ENCODE peak calls at places on chromosome 15, in four cellular contexts. One of them, this sample, is unnamed.

GRCh38 chr15:23642413-23643044 is 5.1 kb downstream of the MAGEL2 start:
- DNase-seq in HTR-8/SVneo: peak; percentile 3
- DNase-seq in chondrocyte: no peak
- DNase-seq in stimulated activated CD8-positive, alpha-beta memory T cell treated with anti-CD3 and anti-CD28 coated beads, Interleukin-7, amount 100 ng/mL, for 1 hour: no peak
- DNase-seq in this sample: peak; percentile 53

GRCh38 chr15:35293353-35294130 is 208.4 kb upstream of the NANOGP8 start:
- DNase-seq in stimulated activated CD8-positive, alpha-beta memory T cell treated with anti-CD3 and anti-CD28 coated beads, Interleukin-7, amount 100 ng/mL, for 1 hour: no peak
- DNase-seq in chondrocyte: no peak
- DNase-seq in HTR-8/SVneo: peak; percentile 73
- DNase-seq in this sample: no peak

GRCh38 chr15:55853134-55853533 is 110.2 kb upstream of the PRTG start:
- DNase-seq in chondrocyte: no peak
- DNase-seq in HTR-8/SVneo: no peak
- DNase-seq in stimulated activated CD8-positive, alpha-beta memory T cell treated with anti-CD3 and anti-CD28 coated beads, Interleukin-7, amount 100 ng/mL, for 1 hour: no peak
- DNase-seq in this sample: no peak

GRCh38 chr15:75025548-75026260 is 2.3 kb downstream of the PPCDC start:
- DNase-seq in HTR-8/SVneo: no peak
- DNase-seq in stimulated activated CD8-positive, alpha-beta memory T cell treated with anti-CD3 and anti-CD28 coated beads, Interleukin-7, amount 100 ng/mL, for 1 hour: no peak
- DNase-seq in chondrocyte: no peak
- DNase-seq in this sample: no peak

GRCh38 chr15:84731774-84732173 is 15.8 kb upstream of the SEC11A start:
- DNase-seq in HTR-8/SVneo: no peak
- DNase-seq in stimulated activated CD8-positive, alpha-beta memory T cell treated with anti-CD3 and anti-CD28 coated beads, Interleukin-7, amount 100 ng/mL, for 1 hour: no peak
- DNase-seq in chondrocyte: no peak
- DNase-seq in this sample: no peak

GRCh38 chr15:90765489-90765888 is 48.3 kb downstream of the BLM start:
- DNase-seq in stimulated activated CD8-positive, alpha-beta memory T cell treated with anti-CD3 and anti-CD28 coated beads, Interleukin-7, amount 100 ng/mL, for 1 hour: no peak
- DNase-seq in HTR-8/SVneo: no peak
- DNase-seq in chondrocyte: no peak
- DNase-seq in this sample: no peak

GRCh38 chr15:31392761-31393401 is 66.2 kb downstream of the KLF13 start:
- DNase-seq in stimulated activated CD8-positive, alpha-beta memory T cell treated with anti-CD3 and anti-CD28 coated beads, Interleukin-7, amount 100 ng/mL, for 1 hour: no peak
- DNase-seq in HTR-8/SVneo: no peak
- DNase-seq in chondrocyte: no peak
- DNase-seq in this sample: no peak

GRCh38 chr15:66558271-66558670 is 7.5 kb downstream of the LCTL start:
- DNase-seq in stimulated activated CD8-positive, alpha-beta memory T cell treated with anti-CD3 and anti-CD28 coated beads, Interleukin-7, amount 100 ng/mL, for 1 hour: no peak
- DNase-seq in chondrocyte: no peak
- DNase-seq in HTR-8/SVneo: no peak
- DNase-seq in this sample: no peak

GRCh38 chr15:74616020-74616939 is 644 bp downstream of the CLK3 start:
- DNase-seq in HTR-8/SVneo: no peak
- DNase-seq in stimulated activated CD8-positive, alpha-beta memory T cell treated with anti-CD3 and anti-CD28 coated beads, Interleukin-7, amount 100 ng/mL, for 1 hour: peak; percentile 44
- DNase-seq in chondrocyte: no peak
- DNase-seq in this sample: peak; percentile 50

GRCh38 chr15:36753173-36753572 is 173.7 kb downstream of the CDIN1 start:
- DNase-seq in HTR-8/SVneo: no peak
- DNase-seq in chondrocyte: no peak
- DNase-seq in stimulated activated CD8-positive, alpha-beta memory T cell treated with anti-CD3 and anti-CD28 coated beads, Interleukin-7, amount 100 ng/mL, for 1 hour: no peak
- DNase-seq in this sample: no peak

GRCh38 chr15:99212401-99212800 is 37.0 kb downstream of the TTC23 start:
- DNase-seq in chondrocyte: no peak
- DNase-seq in HTR-8/SVneo: peak; percentile 48
- DNase-seq in stimulated activated CD8-positive, alpha-beta memory T cell treated with anti-CD3 and anti-CD28 coated beads, Interleukin-7, amount 100 ng/mL, for 1 hour: no peak
- DNase-seq in this sample: no peak

GRCh38 chr15:81302605-81303204 is 21.2 kb downstream of the STARD5 start:
- DNase-seq in chondrocyte: no peak
- DNase-seq in HTR-8/SVneo: no peak
- DNase-seq in stimulated activated CD8-positive, alpha-beta memory T cell treated with anti-CD3 and anti-CD28 coated beads, Interleukin-7, amount 100 ng/mL, for 1 hour: no peak
- DNase-seq in this sample: no peak

GRCh38 chr15:101145362-101145761 is 106.5 kb downstream of the CHSY1 start:
- DNase-seq in HTR-8/SVneo: no peak
- DNase-seq in stimulated activated CD8-positive, alpha-beta memory T cell treated with anti-CD3 and anti-CD28 coated beads, Interleukin-7, amount 100 ng/mL, for 1 hour: no peak
- DNase-seq in chondrocyte: no peak
- DNase-seq in this sample: no peak

GRCh38 chr15:31598620-31599019 is 272.0 kb downstream of the KLF13 start:
- DNase-seq in stimulated activated CD8-positive, alpha-beta memory T cell treated with anti-CD3 and anti-CD28 coated beads, Interleukin-7, amount 100 ng/mL, for 1 hour: no peak
- DNase-seq in chondrocyte: no peak
- DNase-seq in HTR-8/SVneo: no peak
- DNase-seq in this sample: no peak

GRCh38 chr15:33729648-33730047 is 238.6 kb upstream of the CHRM5 start:
- DNase-seq in stimulated activated CD8-positive, alpha-beta memory T cell treated with anti-CD3 and anti-CD28 coated beads, Interleukin-7, amount 100 ng/mL, for 1 hour: no peak
- DNase-seq in HTR-8/SVneo: peak; percentile 7
- DNase-seq in chondrocyte: no peak
- DNase-seq in this sample: no peak

GRCh38 chr15:90564109-90564508 is 34.4 kb downstream of the CRTC3 start:
- DNase-seq in HTR-8/SVneo: no peak
- DNase-seq in stimulated activated CD8-positive, alpha-beta memory T cell treated with anti-CD3 and anti-CD28 coated beads, Interleukin-7, amount 100 ng/mL, for 1 hour: no peak
- DNase-seq in chondrocyte: no peak
- DNase-seq in this sample: no peak

GRCh38 chr15:69468241-69469121 is 15.9 kb downstream of the RPLP1 start:
- DNase-seq in chondrocyte: no peak
- DNase-seq in stimulated activated CD8-positive, alpha-beta memory T cell treated with anti-CD3 and anti-CD28 coated beads, Interleukin-7, amount 100 ng/mL, for 1 hour: peak; percentile 63
- DNase-seq in HTR-8/SVneo: no peak
- DNase-seq in this sample: no peak

GRCh38 chr15:68644996-68645395 is 66.2 kb downstream of the CORO2B start:
- DNase-seq in HTR-8/SVneo: no peak
- DNase-seq in stimulated activated CD8-positive, alpha-beta memory T cell treated with anti-CD3 and anti-CD28 coated beads, Interleukin-7, amount 100 ng/mL, for 1 hour: no peak
- DNase-seq in chondrocyte: no peak
- DNase-seq in this sample: no peak

GRCh38 chr15:81758789-81759188 is 287.0 kb downstream of the MEX3B start:
- DNase-seq in chondrocyte: no peak
- DNase-seq in stimulated activated CD8-positive, alpha-beta memory T cell treated with anti-CD3 and anti-CD28 coated beads, Interleukin-7, amount 100 ng/mL, for 1 hour: no peak
- DNase-seq in HTR-8/SVneo: no peak
- DNase-seq in this sample: no peak

GRCh38 chr15:72968531-72968922 is 83.7 kb upstream of the NEO1 start:
- DNase-seq in chondrocyte: no peak
- DNase-seq in stimulated activated CD8-positive, alpha-beta memory T cell treated with anti-CD3 and anti-CD28 coated beads, Interleukin-7, amount 100 ng/mL, for 1 hour: no peak
- DNase-seq in HTR-8/SVneo: no peak
- DNase-seq in this sample: no peak

GRCh38 chr15:68797157-68797556 is 23.5 kb downstream of the ANP32A start:
- DNase-seq in HTR-8/SVneo: no peak
- DNase-seq in chondrocyte: no peak
- DNase-seq in stimulated activated CD8-positive, alpha-beta memory T cell treated with anti-CD3 and anti-CD28 coated beads, Interleukin-7, amount 100 ng/mL, for 1 hour: no peak
- DNase-seq in this sample: no peak

GRCh38 chr15:45441686-45442085 is 63.3 kb upstream of the GATM start:
- DNase-seq in chondrocyte: no peak
- DNase-seq in HTR-8/SVneo: no peak
- DNase-seq in stimulated activated CD8-positive, alpha-beta memory T cell treated with anti-CD3 and anti-CD28 coated beads, Interleukin-7, amount 100 ng/mL, for 1 hour: no peak
- DNase-seq in this sample: no peak

GRCh38 chr15:79475312-79475711 is 43.2 kb downstream of the MINAR1 start:
- DNase-seq in HTR-8/SVneo: no peak
- DNase-seq in chondrocyte: no peak
- DNase-seq in stimulated activated CD8-positive, alpha-beta memory T cell treated with anti-CD3 and anti-CD28 coated beads, Interleukin-7, amount 100 ng/mL, for 1 hour: no peak
- DNase-seq in this sample: no peak

GRCh38 chr15:86444527-86444926 is 364.9 kb downstream of the AGBL1 start:
- DNase-seq in chondrocyte: no peak
- DNase-seq in HTR-8/SVneo: no peak
- DNase-seq in stimulated activated CD8-positive, alpha-beta memory T cell treated with anti-CD3 and anti-CD28 coated beads, Interleukin-7, amount 100 ng/mL, for 1 hour: no peak
- DNase-seq in this sample: no peak

GRCh38 chr15:74845208-74845568 is 2.2 kb upstream of the ULK3 start:
- DNase-seq in stimulated activated CD8-positive, alpha-beta memory T cell treated with anti-CD3 and anti-CD28 coated beads, Interleukin-7, amount 100 ng/mL, for 1 hour: peak; percentile 13
- DNase-seq in chondrocyte: no peak
- DNase-seq in HTR-8/SVneo: no peak
- DNase-seq in this sample: no peak

GRCh38 chr15:47719730-47720129 is 2.4 kb downstream of the SEMA6D start:
- DNase-seq in HTR-8/SVneo: no peak
- DNase-seq in chondrocyte: no peak
- DNase-seq in stimulated activated CD8-positive, alpha-beta memory T cell treated with anti-CD3 and anti-CD28 coated beads, Interleukin-7, amount 100 ng/mL, for 1 hour: no peak
- DNase-seq in this sample: no peak

GRCh38 chr15:39242345-39242744 is 338.5 kb upstream of the THBS1 start:
- DNase-seq in HTR-8/SVneo: no peak
- DNase-seq in stimulated activated CD8-positive, alpha-beta memory T cell treated with anti-CD3 and anti-CD28 coated beads, Interleukin-7, amount 100 ng/mL, for 1 hour: no peak
- DNase-seq in chondrocyte: no peak
- DNase-seq in this sample: no peak

GRCh38 chr15:90588427-90588826 is 58.7 kb downstream of the CRTC3 start:
- DNase-seq in HTR-8/SVneo: no peak
- DNase-seq in chondrocyte: no peak
- DNase-seq in stimulated activated CD8-positive, alpha-beta memory T cell treated with anti-CD3 and anti-CD28 coated beads, Interleukin-7, amount 100 ng/mL, for 1 hour: no peak
- DNase-seq in this sample: no peak

GRCh38 chr15:79068790-79069189 is 21.8 kb downstream of the RASGRF1 start:
- DNase-seq in stimulated activated CD8-positive, alpha-beta memory T cell treated with anti-CD3 and anti-CD28 coated beads, Interleukin-7, amount 100 ng/mL, for 1 hour: no peak
- DNase-seq in HTR-8/SVneo: no peak
- DNase-seq in chondrocyte: no peak
- DNase-seq in this sample: no peak

GRCh38 chr15:59371458-59372351 is 966 bp downstream of the MYO1E start:
- DNase-seq in HTR-8/SVneo: no peak
- DNase-seq in stimulated activated CD8-positive, alpha-beta memory T cell treated with anti-CD3 and anti-CD28 coated beads, Interleukin-7, amount 100 ng/mL, for 1 hour: no peak
- DNase-seq in chondrocyte: no peak
- DNase-seq in this sample: peak; percentile 39